ENCODE peak calls at places on chromosomes 2 and 18, in seven cellular contexts. One of them, this sample, is unnamed.

GRCh38 chr18:50268022-50268747 is 1.9 kb upstream of the CFAP53 start:
- DNase-seq in activated T-cell treated with anti-CD3 and anti-CD28 coated beads, Interleukin-2, amount 50 U/mL, for 48 hours: peak; percentile 90
- DNase-seq in AG09319: no peak
- DNase-seq in stimulated activated CD8-positive, alpha-beta memory T cell treated with anti-CD3 and anti-CD28 coated beads, Interleukin-4, amount 100 ng/mL, for 1 hour: peak; percentile 52
- DNase-seq in endothelial cell: peak; percentile 94
- DNase-seq in SK-N-DZ: no peak
- DNase-seq in stimulated activated CD4-positive, alpha-beta T cell treated with anti-CD3 and anti-CD28 coated beads, Interleukin-12 subunit alpha, Interleukin-12 subunit beta, amount 100 ng/mL, for 24 hours: peak; percentile 76
- DNase-seq in this sample: peak; percentile 93

GRCh38 chr2:209933499-209934458 is 68.7 kb upstream of the RPE start:
- DNase-seq in AG09319: peak; percentile 3
- DNase-seq in stimulated activated CD4-positive, alpha-beta T cell treated with anti-CD3 and anti-CD28 coated beads, Interleukin-12 subunit alpha, Interleukin-12 subunit beta, amount 100 ng/mL, for 24 hours: no peak
- DNase-seq in SK-N-DZ: no peak
- DNase-seq in stimulated activated CD8-positive, alpha-beta memory T cell treated with anti-CD3 and anti-CD28 coated beads, Interleukin-4, amount 100 ng/mL, for 1 hour: no peak
- DNase-seq in endothelial cell: no peak
- DNase-seq in activated T-cell treated with anti-CD3 and anti-CD28 coated beads, Interleukin-2, amount 50 U/mL, for 48 hours: no peak
- DNase-seq in this sample: no peak

GRCh38 chr2:165905854-165906253 is 47.7 kb downstream of the TTC21B start:
- DNase-seq in endothelial cell: no peak
- DNase-seq in stimulated activated CD8-positive, alpha-beta memory T cell treated with anti-CD3 and anti-CD28 coated beads, Interleukin-4, amount 100 ng/mL, for 1 hour: no peak
- DNase-seq in AG09319: no peak
- DNase-seq in SK-N-DZ: no peak
- DNase-seq in stimulated activated CD4-positive, alpha-beta T cell treated with anti-CD3 and anti-CD28 coated beads, Interleukin-12 subunit alpha, Interleukin-12 subunit beta, amount 100 ng/mL, for 24 hours: no peak
- DNase-seq in activated T-cell treated with anti-CD3 and anti-CD28 coated beads, Interleukin-2, amount 50 U/mL, for 48 hours: no peak
- DNase-seq in this sample: no peak

GRCh38 chr2:236956641-236957040 is 129.0 kb upstream of the COPS8 start:
- DNase-seq in stimulated activated CD8-positive, alpha-beta memory T cell treated with anti-CD3 and anti-CD28 coated beads, Interleukin-4, amount 100 ng/mL, for 1 hour: no peak
- DNase-seq in AG09319: no peak
- DNase-seq in SK-N-DZ: peak; percentile 90
- DNase-seq in stimulated activated CD4-positive, alpha-beta T cell treated with anti-CD3 and anti-CD28 coated beads, Interleukin-12 subunit alpha, Interleukin-12 subunit beta, amount 100 ng/mL, for 24 hours: no peak
- DNase-seq in activated T-cell treated with anti-CD3 and anti-CD28 coated beads, Interleukin-2, amount 50 U/mL, for 48 hours: no peak
- DNase-seq in endothelial cell: no peak
- DNase-seq in this sample: no peak

GRCh38 chr18:55862693-55863485 is 274.9 kb upstream of the TCF4 start:
- DNase-seq in SK-N-DZ: no peak
- DNase-seq in endothelial cell: no peak
- DNase-seq in AG09319: no peak
- DNase-seq in activated T-cell treated with anti-CD3 and anti-CD28 coated beads, Interleukin-2, amount 50 U/mL, for 48 hours: no peak
- DNase-seq in stimulated activated CD8-positive, alpha-beta memory T cell treated with anti-CD3 and anti-CD28 coated beads, Interleukin-4, amount 100 ng/mL, for 1 hour: no peak
- DNase-seq in stimulated activated CD4-positive, alpha-beta T cell treated with anti-CD3 and anti-CD28 coated beads, Interleukin-12 subunit alpha, Interleukin-12 subunit beta, amount 100 ng/mL, for 24 hours: no peak
- DNase-seq in this sample: no peak

GRCh38 chr2:16284941-16285625 is 344.7 kb downstream of the MYCN start:
- DNase-seq in stimulated activated CD8-positive, alpha-beta memory T cell treated with anti-CD3 and anti-CD28 coated beads, Interleukin-4, amount 100 ng/mL, for 1 hour: no peak
- DNase-seq in AG09319: no peak
- DNase-seq in stimulated activated CD4-positive, alpha-beta T cell treated with anti-CD3 and anti-CD28 coated beads, Interleukin-12 subunit alpha, Interleukin-12 subunit beta, amount 100 ng/mL, for 24 hours: no peak
- DNase-seq in activated T-cell treated with anti-CD3 and anti-CD28 coated beads, Interleukin-2, amount 50 U/mL, for 48 hours: no peak
- DNase-seq in endothelial cell: no peak
- DNase-seq in SK-N-DZ: peak; percentile 15
- DNase-seq in this sample: no peak

GRCh38 chr18:46556590-46557206 is 100.3 kb downstream of the LOXHD1 start:
- DNase-seq in stimulated activated CD8-positive, alpha-beta memory T cell treated with anti-CD3 and anti-CD28 coated beads, Interleukin-4, amount 100 ng/mL, for 1 hour: no peak
- DNase-seq in AG09319: no peak
- DNase-seq in SK-N-DZ: no peak
- DNase-seq in endothelial cell: no peak
- DNase-seq in activated T-cell treated with anti-CD3 and anti-CD28 coated beads, Interleukin-2, amount 50 U/mL, for 48 hours: no peak
- DNase-seq in stimulated activated CD4-positive, alpha-beta T cell treated with anti-CD3 and anti-CD28 coated beads, Interleukin-12 subunit alpha, Interleukin-12 subunit beta, amount 100 ng/mL, for 24 hours: no peak
- DNase-seq in this sample: no peak

GRCh38 chr2:67841711-67842110 is 221.1 kb downstream of the C1D start:
- DNase-seq in activated T-cell treated with anti-CD3 and anti-CD28 coated beads, Interleukin-2, amount 50 U/mL, for 48 hours: no peak
- DNase-seq in SK-N-DZ: no peak
- DNase-seq in endothelial cell: no peak
- DNase-seq in AG09319: no peak
- DNase-seq in stimulated activated CD8-positive, alpha-beta memory T cell treated with anti-CD3 and anti-CD28 coated beads, Interleukin-4, amount 100 ng/mL, for 1 hour: no peak
- DNase-seq in stimulated activated CD4-positive, alpha-beta T cell treated with anti-CD3 and anti-CD28 coated beads, Interleukin-12 subunit alpha, Interleukin-12 subunit beta, amount 100 ng/mL, for 24 hours: no peak
- DNase-seq in this sample: no peak

GRCh38 chr2:214604861-214605260 is 194.0 kb downstream of the VWC2L start:
- DNase-seq in stimulated activated CD4-positive, alpha-beta T cell treated with anti-CD3 and anti-CD28 coated beads, Interleukin-12 subunit alpha, Interleukin-12 subunit beta, amount 100 ng/mL, for 24 hours: no peak
- DNase-seq in activated T-cell treated with anti-CD3 and anti-CD28 coated beads, Interleukin-2, amount 50 U/mL, for 48 hours: no peak
- DNase-seq in stimulated activated CD8-positive, alpha-beta memory T cell treated with anti-CD3 and anti-CD28 coated beads, Interleukin-4, amount 100 ng/mL, for 1 hour: no peak
- DNase-seq in endothelial cell: no peak
- DNase-seq in AG09319: peak; percentile 12
- DNase-seq in SK-N-DZ: no peak
- DNase-seq in this sample: no peak

This sample was measured in GM10248.